ENCODE peak calls at places on chromosomes 5 and 9, in four cellular contexts. A, K, V and Z are unnamed samples. For H3K4me1, the result is how much of the 10 kb centered on the place peaks cover.

GRCh38 chr9:109538346-109538745 is 40.2 kb upstream of the PTPN3 start:
- DNase-seq in A (no peak), K (no peak), V (no peak), Z (no peak)

GRCh38 chr9:98707158-98708102 is 1.3 kb downstream of the GABBR2 start:
- DNase-seq in A (peak), K (peak), V (peak), Z (no peak)

GRCh38 chr5:93583799-93584530 is 943 bp downstream of the NR2F1 start:
- DNase-seq in A (no peak), K (peak), V (no peak), Z (no peak)

GRCh38 chr9:91207481-91207888 is 154.2 kb downstream of the AUH start:
- DNase-seq in A (no peak), K (no peak), V (no peak), Z (no peak)

GRCh38 chr5:79938468-79938867 is 52.6 kb downstream of the MTX3 start:
- DNase-seq in A (no peak), K (no peak), V (no peak), Z (no peak)

GRCh38 chr9:86464242-86464641 is 110.0 kb upstream of the TUT7 start:
- DNase-seq in A (no peak), K (no peak), V (no peak), Z (no peak)

GRCh38 chr9:103399535-103399934 is 404.4 kb downstream of the CYLC2 start:
- DNase-seq in A (no peak), K (no peak), V (no peak), Z (no peak)

GRCh38 chr9:27529316-27530278 is at the start of gene MOB3B:
- DNase-seq in A (peak), K (peak), V (peak), Z (peak)

GRCh38 chr5:144267961-144268513 is 97.4 kb downstream of the KCTD16 start:
- DNase-seq in A (no peak), K (no peak), V (no peak), Z (no peak)

GRCh38 chr5:151071021-151071420 is 9.8 kb downstream of the TNIP1 start:
- DNase-seq in A (no peak), K (no peak), V (no peak), Z (no peak)

GRCh38 chr5:172870807-172871431 is 36.9 kb downstream of the ERGIC1 start:
- DNase-seq in A (no peak), K (no peak), V (no peak), Z (no peak)

GRCh38 chr5:589588-589987 is 22.6 kb upstream of the CEP72 start:
- DNase-seq in A (no peak), K (no peak), V (no peak), Z (no peak)

GRCh38 chr5:33891731-33892418 is at the start of gene ADAMTS12:
- DNase-seq in A (peak), K (peak), V (peak), Z (peak)

GRCh38 chr5:68048529-68048928 is 167.0 kb upstream of the PIK3R1 start:
- DNase-seq in A (no peak), K (no peak), V (no peak), Z (no peak)

GRCh38 chr5:141772281-141772680 is 90.3 kb upstream of the ARAP3 start:
- DNase-seq in A (no peak), K (no peak), V (no peak), Z (no peak)

GRCh38 chr9:31542384-31543055 is 841.9 kb upstream of the ACO1 start:
- DNase-seq in A (no peak), K (peak), V (no peak), Z (no peak)

GRCh38 chr9:138050472-138051330 is 173.1 kb downstream of the CACNA1B start:
- DNase-seq in A (no peak), K (no peak), V (no peak), Z (no peak)

GRCh38 chr9:117706421-117707150 is 2.4 kb downstream of the TLR4 start:
- DNase-seq in A (no peak), K (no peak), V (no peak), Z (no peak)

GRCh38 chr5:180291943-180292831 is at the start of gene MAPK9:
- DNase-seq in A (peak), K (peak), V (peak), Z (peak)

GRCh38 chr5:74432240-74432639 is 208.3 kb downstream of the ENC1 start:
- DNase-seq in A (no peak), K (no peak), V (no peak), Z (no peak)

GRCh38 chr5:115541586-115541985 is 3.0 kb downstream of the FEM1C start:
- DNase-seq in A (no peak), K (no peak), V (no peak), Z (no peak)

GRCh38 chr9:68887232-68887631 is 126.7 kb downstream of the PRKACG start:
- DNase-seq in A (no peak), K (no peak), V (no peak), Z (no peak)

GRCh38 chr5:91848453-91848852 is 465.3 kb upstream of the ARRDC3 start:
- DNase-seq in A (no peak), K (no peak), V (no peak), Z (no peak)

GRCh38 chr5:123720955-123721354 is 209.0 kb downstream of the CSNK1G3 start:
- DNase-seq in A (no peak), K (no peak), V (no peak), Z (no peak)

GRCh38 chr9:16627967-16628366 is 242.5 kb downstream of the BNC2 start:
- DNase-seq in A (no peak), K (no peak), V (peak), Z (peak)

GRCh38 chr9:16624356-16624755 is 246.1 kb downstream of the BNC2 start:
- DNase-seq in A (no peak), K (no peak), V (no peak), Z (no peak)

GRCh38 chr9:16626577-16627130 is 243.8 kb downstream of the BNC2 start:
- DNase-seq in A (peak), K (peak), V (no peak), Z (no peak)

GRCh38 chr9:16625106-16625505 is 245.4 kb downstream of the BNC2 start:
- DNase-seq in A (no peak), K (no peak), V (no peak), Z (no peak)

GRCh38 chr9:16625831-16626230 is 244.6 kb downstream of the BNC2 start:
- DNase-seq in A (no peak), K (no peak), V (no peak), Z (no peak)
- H3K4me1 ChIP-seq in A (under half), K (under half), V (under half), Z (under half)

GRCh38 chr9:107612136-107612535 is 122.6 kb upstream of the KLF4 start:
- DNase-seq in A (no peak), K (peak), V (peak), Z (peak)

GRCh38 chr9:107620801-107621200 is 131.2 kb upstream of the KLF4 start:
- DNase-seq in A (no peak), K (no peak), V (no peak), Z (peak)

GRCh38 chr9:107613314-107613713 is 123.7 kb upstream of the KLF4 start:
- DNase-seq in A (no peak), K (no peak), V (no peak), Z (peak)

GRCh38 chr9:107614765-107615164 is 125.2 kb upstream of the KLF4 start:
- DNase-seq in A (no peak), K (no peak), V (no peak), Z (peak)

DNA sequence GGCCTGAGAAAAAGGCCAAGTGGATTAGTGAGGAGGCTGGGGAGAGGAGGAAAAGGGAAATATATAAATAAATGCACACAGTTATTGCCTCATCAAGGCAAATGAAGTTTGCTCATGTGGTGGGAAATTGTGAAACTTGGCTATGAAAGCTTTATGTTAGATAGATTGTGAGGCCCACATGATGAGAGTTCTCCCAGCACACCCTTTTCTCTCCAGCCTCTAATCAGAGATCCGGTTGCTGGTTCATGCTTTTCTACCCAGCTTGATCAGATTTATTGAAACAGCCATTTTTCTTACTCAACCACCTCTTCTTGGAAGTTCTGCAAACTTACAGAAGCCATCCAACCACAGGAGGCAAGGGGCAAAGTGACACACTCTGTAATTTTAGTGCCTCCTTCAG is 125.8 kb upstream of the KLF4 start:
- DNase-seq in A (no peak), K (no peak), V (no peak), Z (no peak)
- H3K4me1 ChIP-seq in A (under half), K (under half), V (under half), Z (under half)

DNA sequence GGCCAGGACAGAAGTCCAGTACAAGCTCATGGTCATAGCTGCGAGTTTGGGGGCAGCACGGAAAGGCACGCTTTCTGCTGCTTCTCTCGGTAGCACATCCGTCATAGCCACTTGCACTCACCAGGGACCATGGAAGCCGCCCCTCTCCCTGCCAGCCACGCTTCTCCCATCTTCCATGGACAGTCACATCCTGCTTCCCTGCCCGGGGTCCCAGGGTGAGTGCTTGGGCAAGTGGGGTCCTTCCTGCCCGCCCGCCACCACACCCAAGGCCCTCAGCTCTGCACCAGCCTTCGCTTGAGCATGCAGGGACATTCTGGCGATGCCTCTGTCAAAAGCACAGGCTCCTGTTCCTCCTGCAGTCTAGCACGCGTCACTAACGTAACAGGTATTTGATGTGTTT is 13.1 kb upstream of the IRX2 start:
- DNase-seq in A (no peak), K (no peak), V (no peak), Z (no peak)
- H3K4me1 ChIP-seq in A (under half), K (under half), V (under half), Z (under half)

GRCh38 chr9:79980440-79980839 is 408.7 kb downstream of the TLE4 start:
- DNase-seq in A (peak), K (no peak), V (no peak), Z (no peak)
- H3K4me1 ChIP-seq in A (under half), K (under half), V (under half), Z (under half)